ENCODE peak calls at places on chromosome 4, in four cellular contexts. T is activated effector memory CD4-positive, alpha-beta T cell treated with anti-CD3 and anti-CD28 coated beads, Interleukin-2, amount 50 U/mL, for 16 hours; C is epithelial cell of prostate; Q is posterior vena cava. Y is an unnamed sample.

GRCh38 chr4:7411491-7411890 is 23.2 kb downstream of the PSAPL1 start:
- DNase-seq in T (no peak), C (no peak), Q (no peak), Y (no peak)

GRCh38 chr4:43987331-43987944 is 461.2 kb downstream of the KCTD8 start:
- DNase-seq in T (no peak), C (no peak), Q (no peak), Y (no peak)

GRCh38 chr4:74975848-74976824 is 43.2 kb downstream of the PARM1 start:
- DNase-seq in T (no peak), C (no peak), Q (no peak), Y (no peak)

GRCh38 chr4:128519163-128519810 is 231.7 kb upstream of the PGRMC2 start:
- DNase-seq in T (no peak), C (no peak), Q (no peak), Y (no peak)

GRCh38 chr4:158163941-158164665 is 8.7 kb downstream of the GASK1B start:
- DNase-seq in T (no peak), C (no peak), Q (no peak), Y (no peak)

GRCh38 chr4:40908297-40908696 is 158.5 kb downstream of the NSUN7 start:
- DNase-seq in T (no peak), C (no peak), Q (no peak), Y (no peak)

GRCh38 chr4:23789765-23790164 is 100.1 kb downstream of the PPARGC1A start:
- DNase-seq in T (no peak), C (no peak), Q (peak), Y (peak)

GRCh38 chr4:37014584-37014983 is 230.0 kb upstream of the NWD2 start:
- DNase-seq in T (no peak), C (no peak), Q (no peak), Y (no peak)

GRCh38 chr4:1543561-1543960 is 137.3 kb upstream of the NKX1-1 start:
- DNase-seq in T (no peak), C (no peak), Q (no peak), Y (no peak)

GRCh38 chr4:3702551-3703221 is 63.5 kb upstream of the ADRA2C start:
- DNase-seq in T (no peak), C (no peak), Q (peak), Y (no peak)

GRCh38 chr4:141807073-141807472 is 170.7 kb downstream of the IL15 start:
- DNase-seq in T (no peak), C (no peak), Q (no peak), Y (no peak)

GRCh38 chr4:120839624-120839973 is 82.9 kb downstream of the PRDM5 start:
- DNase-seq in T (no peak), C (no peak), Q (peak), Y (no peak)

GRCh38 chr4:158010346-158010745 is 162.5 kb downstream of the GASK1B start:
- DNase-seq in T (no peak), C (no peak), Q (no peak), Y (no peak)

GRCh38 chr4:139528377-139529005 is 27.5 kb downstream of the SETD7 start:
- DNase-seq in T (no peak), C (no peak), Q (peak), Y (no peak)

GRCh38 chr4:144894525-144894924 is 203.5 kb downstream of the ANAPC10 start:
- DNase-seq in T (no peak), C (peak), Q (peak), Y (peak)

GRCh38 chr4:185778307-185778706 is 33.7 kb downstream of the SORBS2 start:
- DNase-seq in T (no peak), C (peak), Q (no peak), Y (no peak)

GRCh38 chr4:173450281-173450680 is 51.4 kb upstream of the SCRG1 start:
- DNase-seq in T (no peak), C (no peak), Q (no peak), Y (no peak)

GRCh38 chr4:54475546-54475945 is 182.2 kb upstream of the KIT start:
- DNase-seq in T (no peak), C (no peak), Q (no peak), Y (no peak)

GRCh38 chr4:177484613-177485021 is 42.4 kb upstream of the AGA start:
- DNase-seq in T (no peak), C (peak), Q (no peak), Y (peak)

GRCh38 chr4:61149278-61149677 is 50.8 kb upstream of the ADGRL3 start:
- DNase-seq in T (no peak), C (peak), Q (no peak), Y (no peak)